ENCODE peak calls at places on chromosomes 3 and 15, in nine cellular contexts. One of them, this sample, is unnamed.

GRCh38 chr3:104546301-104546700 is 820.4 kb upstream of the ALCAM start:
- DNase-seq in hepatocyte: no peak
- DNase-seq in GM06990: no peak
- DNase-seq in stomach: no peak
- DNase-seq in choroid plexus epithelial cell: no peak
- DNase-seq in fibroblast of lung: no peak
- DNase-seq in A549: no peak
- DNase-seq in heart right ventricle: no peak
- DNase-seq in adrenal gland: no peak
- DNase-seq in this sample: no peak

GRCh38 chr15:79004336-79004735 is 59.5 kb upstream of the CTSH start:
- DNase-seq in adrenal gland: no peak
- DNase-seq in A549: no peak
- DNase-seq in choroid plexus epithelial cell: peak; percentile 77
- DNase-seq in hepatocyte: peak; percentile 46
- DNase-seq in heart right ventricle: no peak
- DNase-seq in GM06990: peak; percentile 76
- DNase-seq in fibroblast of lung: peak; percentile 33
- DNase-seq in stomach: no peak
- DNase-seq in this sample: peak; percentile 64

GRCh38 chr15:71447328-71448250 is 332.3 kb downstream of the THSD4 start:
- DNase-seq in A549: peak; percentile 42
- DNase-seq in GM06990: no peak
- DNase-seq in stomach: peak; percentile 34
- DNase-seq in hepatocyte: no peak
- DNase-seq in adrenal gland: no peak
- DNase-seq in choroid plexus epithelial cell: peak; percentile 51
- DNase-seq in heart right ventricle: no peak
- DNase-seq in fibroblast of lung: peak; percentile 26
- DNase-seq in this sample: peak; percentile 55

GRCh38 chr3:153247331-153248311 is 85.6 kb downstream of the RAP2B start:
- DNase-seq in GM06990: no peak
- DNase-seq in hepatocyte: no peak
- DNase-seq in heart right ventricle: no peak
- DNase-seq in fibroblast of lung: no peak
- DNase-seq in choroid plexus epithelial cell: no peak
- DNase-seq in stomach: no peak
- DNase-seq in A549: no peak
- DNase-seq in adrenal gland: no peak
- DNase-seq in this sample: no peak

GRCh38 chr3:15861163-15861562 is 63.4 kb upstream of the ANKRD28 start:
- DNase-seq in heart right ventricle: no peak
- DNase-seq in adrenal gland: no peak
- DNase-seq in A549: no peak
- DNase-seq in GM06990: no peak
- DNase-seq in hepatocyte: no peak
- DNase-seq in stomach: no peak
- DNase-seq in fibroblast of lung: no peak
- DNase-seq in choroid plexus epithelial cell: peak; percentile 2
- DNase-seq in this sample: no peak

GRCh38 chr15:68652141-68652540 is 73.3 kb downstream of the CORO2B start:
- DNase-seq in A549: no peak
- DNase-seq in stomach: no peak
- DNase-seq in adrenal gland: no peak
- DNase-seq in heart right ventricle: peak; percentile 41
- DNase-seq in hepatocyte: no peak
- DNase-seq in choroid plexus epithelial cell: no peak
- DNase-seq in GM06990: no peak
- DNase-seq in fibroblast of lung: no peak
- DNase-seq in this sample: no peak

GRCh38 chr3:176526194-176526593 is 671.1 kb downstream of the TBL1XR1 start:
- DNase-seq in GM06990: no peak
- DNase-seq in stomach: no peak
- DNase-seq in adrenal gland: no peak
- DNase-seq in hepatocyte: no peak
- DNase-seq in A549: no peak
- DNase-seq in choroid plexus epithelial cell: no peak
- DNase-seq in heart right ventricle: no peak
- DNase-seq in fibroblast of lung: no peak
- DNase-seq in this sample: no peak

GRCh38 chr3:134641671-134642300 is 9.0 kb downstream of the KY start:
- DNase-seq in stomach: peak; percentile 3
- DNase-seq in hepatocyte: no peak
- DNase-seq in fibroblast of lung: no peak
- DNase-seq in adrenal gland: peak; percentile 47
- DNase-seq in A549: no peak
- DNase-seq in heart right ventricle: no peak
- DNase-seq in choroid plexus epithelial cell: no peak
- DNase-seq in GM06990: no peak
- DNase-seq in this sample: no peak

GRCh38 chr3:185825639-185826481 is 1.0 kb upstream of the IGF2BP2 start:
- DNase-seq in hepatocyte: peak; percentile 66
- DNase-seq in choroid plexus epithelial cell: peak; percentile 40
- DNase-seq in stomach: peak; percentile 61
- DNase-seq in fibroblast of lung: peak; percentile 51
- DNase-seq in adrenal gland: peak; percentile 54
- DNase-seq in GM06990: peak; percentile 28
- DNase-seq in A549: peak; percentile 29
- DNase-seq in heart right ventricle: peak; percentile 39
- DNase-seq in this sample: peak; percentile 48

GRCh38 chr3:183513046-183513706 is 42.3 kb downstream of the KLHL6 start:
- DNase-seq in GM06990: no peak
- DNase-seq in heart right ventricle: no peak
- DNase-seq in adrenal gland: peak; percentile 56
- DNase-seq in fibroblast of lung: no peak
- DNase-seq in A549: no peak
- DNase-seq in choroid plexus epithelial cell: no peak
- DNase-seq in hepatocyte: no peak
- DNase-seq in stomach: no peak
- DNase-seq in this sample: no peak

GRCh38 chr15:79682285-79682684 is 214.5 kb downstream of the MTHFS start:
- DNase-seq in hepatocyte: peak; percentile 18
- DNase-seq in stomach: no peak
- DNase-seq in choroid plexus epithelial cell: peak; percentile 78
- DNase-seq in GM06990: no peak
- DNase-seq in adrenal gland: peak; percentile 56
- DNase-seq in A549: peak; percentile 36
- DNase-seq in fibroblast of lung: peak; percentile 67
- DNase-seq in heart right ventricle: peak; percentile 34
- DNase-seq in this sample: peak; percentile 92

GRCh38 chr3:126422571-126423091 is 27.9 kb downstream of the CFAP100 start:
- DNase-seq in adrenal gland: peak; percentile 39
- DNase-seq in fibroblast of lung: no peak
- DNase-seq in stomach: peak; percentile 22
- DNase-seq in choroid plexus epithelial cell: no peak
- DNase-seq in GM06990: no peak
- DNase-seq in A549: no peak
- DNase-seq in heart right ventricle: no peak
- DNase-seq in hepatocyte: no peak
- DNase-seq in this sample: no peak

GRCh38 chr3:30720586-30721313 is 114.3 kb downstream of the TGFBR2 start:
- DNase-seq in heart right ventricle: no peak
- DNase-seq in GM06990: no peak
- DNase-seq in adrenal gland: no peak
- DNase-seq in choroid plexus epithelial cell: peak; percentile 68
- DNase-seq in stomach: no peak
- DNase-seq in hepatocyte: peak; percentile 37
- DNase-seq in fibroblast of lung: peak; percentile 83
- DNase-seq in A549: peak; percentile 92
- DNase-seq in this sample: no peak

GRCh38 chr15:85100186-85100937 is 118.7 kb downstream of the PDE8A start:
- DNase-seq in stomach: no peak
- DNase-seq in heart right ventricle: no peak
- DNase-seq in choroid plexus epithelial cell: peak; percentile 26
- DNase-seq in hepatocyte: no peak
- DNase-seq in GM06990: no peak
- DNase-seq in fibroblast of lung: no peak
- DNase-seq in adrenal gland: no peak
- DNase-seq in A549: no peak
- DNase-seq in this sample: peak; percentile 7

GRCh38 chr3:55525436-55525835 is 38.3 kb upstream of the WNT5A start:
- DNase-seq in heart right ventricle: no peak
- DNase-seq in A549: no peak
- DNase-seq in fibroblast of lung: no peak
- DNase-seq in choroid plexus epithelial cell: no peak
- DNase-seq in adrenal gland: no peak
- DNase-seq in stomach: no peak
- DNase-seq in GM06990: no peak
- DNase-seq in hepatocyte: no peak
- DNase-seq in this sample: no peak

GRCh38 chr3:17852217-17852616 is 109.8 kb upstream of the TBC1D5 start:
- DNase-seq in GM06990: peak; percentile 8
- DNase-seq in hepatocyte: no peak
- DNase-seq in stomach: no peak
- DNase-seq in heart right ventricle: no peak
- DNase-seq in choroid plexus epithelial cell: no peak
- DNase-seq in fibroblast of lung: no peak
- DNase-seq in adrenal gland: no peak
- DNase-seq in A549: no peak
- DNase-seq in this sample: no peak

GRCh38 chr3:89314454-89314853 is 207.0 kb downstream of the EPHA3 start:
- DNase-seq in GM06990: no peak
- DNase-seq in choroid plexus epithelial cell: peak; percentile 81
- DNase-seq in fibroblast of lung: peak; percentile 71
- DNase-seq in A549: no peak
- DNase-seq in stomach: no peak
- DNase-seq in heart right ventricle: no peak
- DNase-seq in adrenal gland: peak; percentile 53
- DNase-seq in hepatocyte: peak; percentile 58
- DNase-seq in this sample: peak; percentile 66

GRCh38 chr15:67181221-67181639 is 73.2 kb downstream of the AAGAB start:
- DNase-seq in fibroblast of lung: no peak
- DNase-seq in heart right ventricle: no peak
- DNase-seq in GM06990: no peak
- DNase-seq in stomach: no peak
- DNase-seq in hepatocyte: no peak
- DNase-seq in A549: no peak
- DNase-seq in adrenal gland: no peak
- DNase-seq in choroid plexus epithelial cell: no peak
- DNase-seq in this sample: no peak
- TF ChIP-seq CTCF in fibroblast of lung: no peak
- TF ChIP-seq CTCF in heart right ventricle: peak; percentile 12
- TF ChIP-seq CTCF in GM06990: no peak
- TF ChIP-seq CTCF in stomach: no peak
- TF ChIP-seq CTCF in hepatocyte: peak; percentile 11
- TF ChIP-seq CTCF in A549: no peak
- TF ChIP-seq CTCF in adrenal gland: no peak
- TF ChIP-seq CTCF in choroid plexus epithelial cell: peak; percentile 27
- TF ChIP-seq CTCF in this sample: peak; percentile 3

DNA sequence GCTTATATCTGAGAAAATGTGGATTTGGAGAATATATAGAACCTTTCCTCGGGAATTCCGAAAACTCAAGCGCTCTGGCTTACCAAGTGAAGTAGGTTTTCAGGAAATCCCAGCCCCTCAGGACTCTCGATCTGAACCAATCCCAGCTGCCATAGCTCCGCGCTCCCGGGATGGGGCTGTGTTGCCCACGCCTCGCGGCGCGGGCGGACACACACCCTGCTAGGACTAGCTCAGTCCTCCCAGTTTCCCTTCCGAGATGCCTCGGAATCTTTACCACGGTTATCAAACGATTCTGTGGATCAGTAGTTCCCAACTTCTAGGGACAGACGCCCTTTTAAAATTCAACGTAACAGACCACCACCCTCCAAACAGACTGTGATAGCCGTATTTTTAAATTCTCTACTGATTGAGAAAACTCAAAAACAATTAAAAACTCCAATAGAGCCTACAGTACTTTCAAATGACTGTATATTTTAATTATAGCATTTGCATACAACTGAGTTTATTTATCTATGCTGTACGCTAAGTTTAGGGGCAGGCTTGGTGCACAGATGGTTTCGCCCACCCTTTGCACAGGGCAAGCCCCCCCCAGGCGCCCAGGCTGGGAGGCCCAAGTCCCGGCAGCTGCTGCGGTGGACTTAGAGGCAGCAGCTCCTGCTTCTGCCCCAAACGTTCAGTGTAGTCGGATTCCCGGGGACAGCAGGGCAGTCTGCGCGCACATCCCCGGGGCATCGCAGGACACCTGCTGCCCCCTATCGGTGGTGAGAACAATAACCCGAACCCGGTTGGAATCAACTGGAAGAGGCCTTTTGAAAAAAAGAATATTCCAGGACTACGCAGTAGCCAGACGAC is 52.3 kb downstream of the CCDC54 start:
- DNase-seq in choroid plexus epithelial cell: peak; percentile 94
- DNase-seq in stomach: peak; percentile 48
- DNase-seq in hepatocyte: peak; percentile 90
- DNase-seq in heart right ventricle: peak; percentile 67
- DNase-seq in adrenal gland: peak; percentile 89
- DNase-seq in GM06990: peak; percentile 53
- DNase-seq in A549: peak; percentile 80
- DNase-seq in fibroblast of lung: peak; percentile 91
- DNase-seq in this sample: peak; percentile 91
- H3K4me3 ChIP-seq in choroid plexus epithelial cell: peak overlapping the region; percentile 77
- H3K4me3 ChIP-seq in stomach: peak overlapping the region; percentile 74
- H3K4me3 ChIP-seq in hepatocyte: peak overlapping the region; percentile 14
- H3K4me3 ChIP-seq in heart right ventricle: peak overlapping the region; percentile 72
- H3K4me3 ChIP-seq in adrenal gland: peak overlapping the region; percentile 87
- H3K4me3 ChIP-seq in GM06990: peak overlapping the region; percentile 42
- H3K4me3 ChIP-seq in A549: peak overlapping the region; percentile 59
- H3K4me3 ChIP-seq in fibroblast of lung: peak overlapping the region; percentile 45
- H3K4me3 ChIP-seq in this sample: peak overlapping the region; percentile 48

GRCh38 chr3:135739755-135740154 is 225.8 kb upstream of the PPP2R3A start:
- DNase-seq in adrenal gland: no peak
- DNase-seq in fibroblast of lung: no peak
- DNase-seq in choroid plexus epithelial cell: no peak
- DNase-seq in stomach: no peak
- DNase-seq in hepatocyte: no peak
- DNase-seq in heart right ventricle: no peak
- DNase-seq in GM06990: no peak
- DNase-seq in A549: no peak
- DNase-seq in this sample: no peak

DNA sequence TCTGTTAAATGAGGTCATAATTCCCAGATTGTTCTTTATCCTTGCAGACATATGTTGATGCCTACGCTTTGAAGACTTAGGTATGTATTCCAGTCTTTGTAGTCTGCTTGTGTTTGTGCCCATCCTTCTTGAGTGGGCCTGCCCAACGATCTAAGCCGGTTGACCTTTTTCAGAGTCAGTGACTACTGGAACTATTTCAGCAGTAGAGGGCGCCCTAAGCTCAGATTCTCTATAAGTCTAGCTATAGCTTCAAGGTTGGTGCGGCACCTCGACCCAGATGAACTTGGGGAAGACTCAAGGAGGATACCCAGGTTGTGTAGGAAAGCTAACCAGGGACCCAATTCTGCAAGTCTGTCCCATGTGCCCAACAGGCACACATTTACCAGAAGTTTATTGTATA is 228.8 kb upstream of the PPP2R3A start:
- DNase-seq in adrenal gland: no peak
- DNase-seq in hepatocyte: no peak
- DNase-seq in fibroblast of lung: no peak
- DNase-seq in choroid plexus epithelial cell: no peak
- DNase-seq in stomach: no peak
- DNase-seq in GM06990: no peak
- DNase-seq in heart right ventricle: no peak
- DNase-seq in A549: no peak
- DNase-seq in this sample: peak; percentile 1
- TF ChIP-seq CTCF in adrenal gland: no peak
- TF ChIP-seq CTCF in hepatocyte: no peak
- TF ChIP-seq CTCF in fibroblast of lung: peak; percentile 20
- TF ChIP-seq CTCF in choroid plexus epithelial cell: no peak
- TF ChIP-seq CTCF in stomach: no peak
- TF ChIP-seq CTCF in GM06990: peak; percentile 45
- TF ChIP-seq CTCF in heart right ventricle: no peak
- TF ChIP-seq CTCF in A549: no peak
- TF ChIP-seq CTCF in this sample: no peak

GRCh38 chr3:166764698-166765318 is 615.3 kb downstream of the ZBBX start:
- DNase-seq in A549: no peak
- DNase-seq in fibroblast of lung: no peak
- DNase-seq in GM06990: no peak
- DNase-seq in stomach: no peak
- DNase-seq in heart right ventricle: no peak
- DNase-seq in hepatocyte: no peak
- DNase-seq in adrenal gland: no peak
- DNase-seq in choroid plexus epithelial cell: no peak
- DNase-seq in this sample: no peak
- H3K4me3 ChIP-seq in A549: no peak overlapping the region
- H3K4me3 ChIP-seq in fibroblast of lung: no peak overlapping the region
- H3K4me3 ChIP-seq in GM06990: no peak overlapping the region
- H3K4me3 ChIP-seq in stomach: no peak overlapping the region
- H3K4me3 ChIP-seq in heart right ventricle: no peak overlapping the region
- H3K4me3 ChIP-seq in hepatocyte: no peak overlapping the region
- H3K4me3 ChIP-seq in adrenal gland: no peak overlapping the region
- H3K4me3 ChIP-seq in choroid plexus epithelial cell: no peak overlapping the region
- H3K4me3 ChIP-seq in this sample: no peak overlapping the region